ENCODE peak calls at places on chromosomes 16 and 17, in six cellular contexts. K is tibial artery; A is Karpas-422; H is endothelial cell of umbilical vein; X is heart left ventricle; Q is naive thymus-derived CD4-positive, alpha-beta T cell. F is an unnamed sample.

GRCh38 chr16:12231666-12232065 is 255.1 kb downstream of the SNX29 start:
- DNase-seq in H (peak), K (no peak), Q (no peak), A (no peak), X (no peak), F (no peak)

GRCh38 chr17:37743875-37744632 is 805 bp downstream of the HNF1B start:
- DNase-seq in A (no peak), K (no peak), H (no peak), Q (no peak), X (no peak), F (no peak)

GRCh38 chr16:2046889-2047329 is 725 bp downstream of the NTHL1 start:
- DNase-seq in X (no peak), H (peak), A (no peak), K (no peak), Q (no peak), F (no peak)

GRCh38 chr16:79167893-79168292 is 432.6 kb downstream of the MAF start:
- DNase-seq in H (no peak), Q (no peak), K (no peak), X (no peak), A (no peak), F (no peak)

GRCh38 chr16:66923866-66924265 is 1.5 kb downstream of the RRAD start:
- DNase-seq in H (no peak), A (no peak), Q (no peak), K (no peak), X (no peak), F (no peak)

GRCh38 chr16:87126403-87127025 is 190.7 kb downstream of the C16orf95 start:
- DNase-seq in A (no peak), Q (no peak), X (no peak), K (peak), H (no peak), F (no peak)

GRCh38 chr17:66432996-66433556 is 130.7 kb downstream of the PRKCA start:
- DNase-seq in K (no peak), X (no peak), H (no peak), Q (no peak), A (no peak), F (no peak)

GRCh38 chr16:85279874-85280545 is 167.7 kb upstream of the CIBAR2 start:
- DNase-seq in K (no peak), A (no peak), X (peak), H (no peak), Q (no peak), F (no peak)

GRCh38 chr17:75645889-75646625 is 12.8 kb downstream of the SMIM5 start:
- DNase-seq in H (peak), X (no peak), A (no peak), K (no peak), Q (no peak), F (no peak)

GRCh38 chr16:54487933-54488332 is 201.3 kb upstream of the IRX3 start:
- DNase-seq in A (no peak), Q (no peak), H (no peak), K (peak), X (no peak), F (no peak)

GRCh38 chr17:31349454-31349853 is 28.0 kb upstream of the EVI2A start:
- DNase-seq in H (no peak), K (no peak), A (no peak), Q (no peak), X (no peak), F (no peak)

GRCh38 chr16:89317101-89317671 is 99.7 kb downstream of the ZNF778 start:
- DNase-seq in Q (no peak), A (no peak), H (no peak), X (peak), K (no peak), F (no peak)

GRCh38 chr17:6506679-6507231 is 49.6 kb downstream of the PITPNM3 start:
- DNase-seq in H (peak), K (peak), X (no peak), A (no peak), Q (no peak), F (no peak)

GRCh38 chr17:50169121-50169764 is 3.4 kb downstream of the SGCA start:
- DNase-seq in A (peak), Q (peak), X (peak), H (peak), K (no peak), F (peak)

GRCh38 chr17:80921159-80921558 is 70.5 kb upstream of the CHMP6 start:
- DNase-seq in Q (no peak), K (peak), A (no peak), H (no peak), X (peak), F (no peak)

GRCh38 chr17:74274060-74274702 is at the start of gene DNAI2:
- DNase-seq in A (no peak), H (no peak), K (no peak), X (peak), Q (peak), F (peak)

GRCh38 chr16:84379731-84380369 is 11.5 kb downstream of the ATP2C2 start:
- DNase-seq in K (peak), X (no peak), A (no peak), Q (no peak), H (no peak), F (no peak)

GRCh38 chr16:67445913-67446907 is 15.3 kb downstream of the HSD11B2 start:
- DNase-seq in H (no peak), K (no peak), X (peak), Q (no peak), A (no peak), F (no peak)

GRCh38 chr17:27417596-27418365 is 38.5 kb upstream of the KSR1 start:
- DNase-seq in X (no peak), H (no peak), Q (no peak), A (no peak), K (no peak), F (no peak)

GRCh38 chr17:68849673-68850260 is 105.4 kb downstream of the ABCA8 start:
- DNase-seq in X (no peak), H (no peak), Q (no peak), K (no peak), A (no peak), F (no peak)

GRCh38 chr16:67391424-67392300 is 1.6 kb downstream of the TPPP3 start:
- DNase-seq in A (no peak), K (peak), X (no peak), H (no peak), Q (no peak), F (no peak)

GRCh38 chr16:74521691-74522090 is 85.2 kb downstream of the GLG1 start:
- DNase-seq in H (no peak), A (no peak), X (peak), Q (no peak), K (no peak), F (no peak)

GRCh38 chr16:25038239-25038954 is 23.2 kb upstream of the ARHGAP17 start:
- DNase-seq in H (no peak), K (no peak), X (no peak), A (no peak), Q (no peak), F (no peak)

GRCh38 chr16:24853830-24854229 is 8.1 kb downstream of the SLC5A11 start:
- DNase-seq in A (no peak), Q (no peak), K (peak), X (no peak), H (peak), F (no peak)

GRCh38 chr16:29864205-29864604 is 1.2 kb upstream of the CDIPT start:
- DNase-seq in X (no peak), H (no peak), Q (no peak), K (no peak), A (no peak), F (peak)

GRCh38 chr16:769201-769769 is 8.8 kb downstream of the MSLN start:
- DNase-seq in Q (no peak), K (no peak), X (no peak), A (no peak), H (no peak), F (no peak)

GRCh38 chr16:75111514-75112280 is 4.9 kb downstream of the LDHD start:
- DNase-seq in H (peak), K (peak), Q (no peak), A (no peak), X (peak), F (no peak)

GRCh38 chr16:88455610-88456355 is 2.7 kb downstream of the ZFPM1 start:
- DNase-seq in Q (no peak), K (no peak), X (no peak), A (no peak), H (peak), F (peak)

GRCh38 chr16:81094771-81095251 is 1.4 kb downstream of the GCSH start:
- DNase-seq in H (no peak), K (no peak), A (peak), Q (no peak), X (no peak), F (no peak)

DNA sequence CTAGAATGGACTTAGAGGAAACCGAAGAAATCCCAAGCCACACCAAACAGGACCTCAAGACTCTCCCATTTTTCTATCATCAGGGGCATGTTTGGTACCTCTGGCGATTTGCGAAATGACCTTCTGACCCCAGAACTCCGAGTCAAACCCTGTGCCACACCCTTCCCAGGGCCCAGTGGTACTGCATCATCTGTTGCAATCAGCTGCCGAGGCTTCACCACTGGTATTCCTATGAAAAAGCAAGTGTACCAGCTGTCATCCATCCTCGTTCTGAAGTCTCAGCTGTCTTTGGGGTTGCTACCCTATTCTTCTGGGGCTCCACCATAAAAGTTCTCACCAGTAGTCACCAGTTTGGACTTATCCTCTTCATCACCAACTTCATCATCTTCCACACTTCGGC is 2.3 kb upstream of the RSKR start:
- DNase-seq in X (no peak), K (no peak), Q (no peak), H (no peak), A (no peak), F (no peak)
- H3K4me3 ChIP-seq in X (no peak), K (no peak), Q (no peak), H (no peak), A (no peak), F (no peak)

GRCh38 chr17:41516828-41517283 is 1.8 kb downstream of the KRT15 start:
- DNase-seq in A (no peak), H (no peak), K (no peak), X (no peak), Q (no peak), F (no peak)
- H3K4me3 ChIP-seq in A (no peak), H (no peak), K (no peak), X (no peak), Q (no peak), F (no peak)

GRCh38 chr17:79401704-79402075 is 209.2 kb downstream of the RBFOX3 start:
- DNase-seq in A (no peak), Q (no peak), K (no peak), X (no peak), H (no peak), F (no peak)
- H3K4me3 ChIP-seq in A (no peak), Q (no peak), K (no peak), X (no peak), H (no peak), F (no peak)

GRCh38 chr17:82457071-82457789 is 1.3 kb upstream of the NARF start:
- DNase-seq in K (no peak), X (no peak), H (no peak), Q (no peak), A (peak), F (no peak)
- H3K4me3 ChIP-seq in K (peak), X (peak), H (no peak), Q (peak), A (peak), F (peak)

GRCh38 chr17:55360971-55361370 is 60.7 kb downstream of the MMD start:
- DNase-seq in X (no peak), Q (no peak), A (no peak), H (no peak), K (no peak), F (no peak)
- H3K4me3 ChIP-seq in X (no peak), Q (no peak), A (no peak), H (no peak), K (no peak), F (no peak)

GRCh38 chr16:17527538-17527937 is 56.8 kb upstream of the XYLT1 start:
- DNase-seq in Q (no peak), H (no peak), K (no peak), X (no peak), A (no peak), F (no peak)
- H3K4me3 ChIP-seq in Q (no peak), H (no peak), K (no peak), X (no peak), A (no peak), F (no peak)

DNA sequence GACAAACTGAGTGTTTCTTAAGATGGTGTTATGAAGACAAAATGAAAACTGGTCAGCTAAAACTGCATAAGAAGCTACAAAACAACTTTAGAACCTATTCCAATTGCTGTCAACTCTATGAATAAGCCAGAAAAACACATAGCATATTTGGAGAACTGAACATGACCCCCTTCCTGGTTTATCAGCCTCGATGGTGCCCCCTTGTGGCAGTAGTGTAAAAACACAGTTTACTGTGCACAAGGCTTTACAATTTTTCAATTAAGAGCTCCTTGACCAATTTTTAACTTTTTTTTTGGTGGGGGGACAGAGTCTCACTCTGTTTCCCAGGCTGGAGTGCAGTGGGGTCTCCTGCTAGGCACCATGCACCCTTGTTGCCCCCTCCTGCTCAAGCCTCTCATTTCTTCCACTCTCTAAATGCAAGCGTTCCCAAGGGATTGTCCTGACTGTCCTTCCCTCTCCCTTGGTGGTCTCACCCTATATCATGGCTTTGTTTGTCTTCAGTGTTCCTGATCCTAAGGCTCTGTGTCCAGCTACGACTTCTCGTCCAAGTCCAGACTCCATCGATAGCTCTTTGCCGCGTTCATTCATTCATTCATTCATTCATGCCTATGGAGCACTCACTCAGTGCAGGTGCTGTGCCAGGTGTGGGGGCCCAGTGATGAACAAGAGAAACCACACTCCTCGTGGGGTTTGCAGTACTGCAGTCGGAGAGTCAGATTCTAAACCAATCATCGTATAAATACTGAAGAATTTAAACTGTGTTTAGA is 7.5 kb downstream of the EIF1 start:
- DNase-seq in A (peak), X (peak), H (peak), K (peak), Q (peak), F (peak)
- H3K4me3 ChIP-seq in A (no peak), X (no peak), H (no peak), K (no peak), Q (no peak), F (no peak)

GRCh38 chr17:56679148-56679766 is 85.8 kb downstream of the NOG start:
- DNase-seq in X (no peak), H (peak), A (peak), K (no peak), Q (peak), F (no peak)
- H3K4me3 ChIP-seq in X (peak), H (peak), A (no peak), K (no peak), Q (peak), F (no peak)